ENCODE peak calls at places on chromosome 2, in five cellular contexts. U is fibroblast of lung, V is epithelial cell of esophagus, L is A549, J is psoas muscle. K is an unnamed sample.
A peak's percentile ranks its signal among the peaks of the same experiment; 100 is the strongest.

GRCh38 chr2:96773922-96774321 is 13.2 kb downstream of the CNNM4 start:
- DNase-seq in J (no peak), L (no peak), U (no peak), V (no peak), K (no peak)

GRCh38 chr2:196331143-196331542 is 159.8 kb upstream of the STK17B start:
- DNase-seq in L (no peak), J (no peak), V (peak; percentile 11), U (peak; percentile 88), K (no peak)

GRCh38 chr2:25294573-25295462 is 46.9 kb downstream of the DNMT3A start:
- DNase-seq in V (peak; percentile 59), U (peak; percentile 52), J (peak; percentile 91), L (no peak), K (peak; percentile 88)

GRCh38 chr2:11891028-11891427 is 144.6 kb downstream of the LPIN1 start:
- DNase-seq in U (no peak), V (no peak), L (no peak), J (no peak), K (no peak)

GRCh38 chr2:85861180-85861579 is 27.6 kb downstream of the ST3GAL5 start:
- DNase-seq in U (no peak), J (no peak), L (no peak), V (no peak), K (no peak)

GRCh38 chr2:169415233-169415748 is 53.0 kb upstream of the LRP2 start:
- DNase-seq in U (no peak), L (no peak), V (no peak), J (no peak), K (no peak)

GRCh38 chr2:10534514-10535250 is 86.6 kb upstream of the ODC1 start:
- DNase-seq in V (peak; percentile 35), L (no peak), U (peak; percentile 56), J (no peak), K (peak; percentile 10)

GRCh38 chr2:23373666-23374065 is 11.3 kb upstream of the KLHL29 start:
- DNase-seq in L (no peak), U (no peak), J (no peak), V (no peak), K (no peak)

GRCh38 chr2:72082021-72082739 is 65.5 kb downstream of the CYP26B1 start:
- DNase-seq in J (no peak), V (no peak), U (peak; percentile 44), L (no peak), K (no peak)

K was measured in left ventricle myocardium superior.